ENCODE peak calls at places on chromosome 15, in eight cellular contexts. L is fibroblast of lung, Q is hepatocyte, N is PC-3, D is WERI-Rb-1, M is chondrocyte, C is stomach, T is activated B cell treated with CpG ODN at 0.5 μM for 24 hours. U is an unnamed sample.

GRCh38 chr15:78225783-78226541 is 8.4 kb downstream of the ACSBG1 start:
- DNase-seq in L (no peak), Q (no peak), N (no peak), D (no peak), M (no peak), C (no peak), T (no peak), U (no peak)

GRCh38 chr15:80640546-80641121 is 54.5 kb upstream of the ABHD17C start:
- DNase-seq in L (no peak), Q (no peak), N (no peak), D (no peak), M (no peak), C (no peak), T (no peak), U (no peak)

GRCh38 chr15:65336767-65337435 is 32.4 kb downstream of the RNU5B-1 start:
- DNase-seq in L (no peak), Q (no peak), N (no peak), D (peak), M (peak), C (no peak), T (no peak), U (no peak)

GRCh38 chr15:89383635-89384604 is 49.3 kb upstream of the POLG start:
- DNase-seq in L (peak), Q (peak), N (peak), D (peak), M (no peak), C (no peak), T (no peak), U (no peak)

GRCh38 chr15:90787881-90788280 is 70.7 kb downstream of the BLM start:
- DNase-seq in L (no peak), Q (no peak), N (no peak), D (no peak), M (no peak), C (no peak), T (no peak), U (no peak)

GRCh38 chr15:22811640-22812039 is 25.2 kb downstream of the NIPA1 start:
- DNase-seq in L (no peak), Q (peak), N (peak), D (peak), M (no peak), C (peak), T (no peak), U (no peak)

GRCh38 chr15:70023769-70024491 is 73.8 kb downstream of the TLE3 start:
- DNase-seq in L (peak), Q (no peak), N (peak), D (no peak), M (no peak), C (peak), T (no peak), U (peak)

GRCh38 chr15:91223902-91224301 is 123.8 kb downstream of the SV2B start:
- DNase-seq in L (no peak), Q (no peak), N (peak), D (no peak), M (no peak), C (no peak), T (no peak), U (no peak)

GRCh38 chr15:91559066-91559465 is 294.4 kb upstream of the SLCO3A1 start:
- DNase-seq in L (no peak), Q (no peak), N (no peak), D (no peak), M (no peak), C (no peak), T (no peak), U (no peak)

GRCh38 chr15:64743691-64744090 is 31.7 kb downstream of the RBPMS2 start:
- DNase-seq in L (no peak), Q (no peak), N (no peak), D (no peak), M (no peak), C (no peak), T (no peak), U (no peak)

GRCh38 chr15:34233614-34234013 is 8.8 kb downstream of the EMC4 start:
- DNase-seq in L (no peak), Q (no peak), N (no peak), D (no peak), M (no peak), C (no peak), T (no peak), U (no peak)

GRCh38 chr15:77974098-77974414 is 103.5 kb downstream of the TBC1D2B start:
- DNase-seq in L (peak), Q (no peak), N (no peak), D (no peak), M (no peak), C (peak), T (no peak), U (no peak)

GRCh38 chr15:73539726-73540125 is 93.5 kb downstream of the NPTN start:
- DNase-seq in L (no peak), Q (no peak), N (no peak), D (no peak), M (no peak), C (no peak), T (no peak), U (no peak)
- TF ChIP-seq CTCF in L (no peak), Q (no peak), N (no peak), D (no peak), M (peak), C (no peak), T (no peak), U (no peak)

DNA sequence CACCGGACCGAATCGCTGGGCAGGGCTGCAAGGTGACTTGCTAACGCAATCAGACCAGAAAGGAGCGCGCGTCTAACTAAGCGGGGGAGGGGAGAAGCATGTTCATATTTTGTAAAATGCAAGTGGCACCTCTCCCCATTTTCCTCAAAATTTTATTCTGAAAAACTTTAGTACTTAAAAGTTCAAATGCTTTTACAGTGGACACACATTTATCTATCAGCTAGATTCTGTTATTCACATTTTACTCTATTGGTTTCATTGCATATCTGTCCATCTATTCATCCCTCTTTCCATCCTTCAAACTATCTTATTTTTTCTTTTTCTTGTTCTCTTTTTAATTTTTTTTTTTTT is 46.1 kb upstream of the KLHL25 start:
- DNase-seq in L (no peak), Q (no peak), N (no peak), D (no peak), M (no peak), C (no peak), T (no peak), U (no peak)
- TF ChIP-seq CTCF in L (no peak), Q (no peak), N (no peak), D (no peak), M (peak), C (no peak), T (no peak), U (peak)

DNA sequence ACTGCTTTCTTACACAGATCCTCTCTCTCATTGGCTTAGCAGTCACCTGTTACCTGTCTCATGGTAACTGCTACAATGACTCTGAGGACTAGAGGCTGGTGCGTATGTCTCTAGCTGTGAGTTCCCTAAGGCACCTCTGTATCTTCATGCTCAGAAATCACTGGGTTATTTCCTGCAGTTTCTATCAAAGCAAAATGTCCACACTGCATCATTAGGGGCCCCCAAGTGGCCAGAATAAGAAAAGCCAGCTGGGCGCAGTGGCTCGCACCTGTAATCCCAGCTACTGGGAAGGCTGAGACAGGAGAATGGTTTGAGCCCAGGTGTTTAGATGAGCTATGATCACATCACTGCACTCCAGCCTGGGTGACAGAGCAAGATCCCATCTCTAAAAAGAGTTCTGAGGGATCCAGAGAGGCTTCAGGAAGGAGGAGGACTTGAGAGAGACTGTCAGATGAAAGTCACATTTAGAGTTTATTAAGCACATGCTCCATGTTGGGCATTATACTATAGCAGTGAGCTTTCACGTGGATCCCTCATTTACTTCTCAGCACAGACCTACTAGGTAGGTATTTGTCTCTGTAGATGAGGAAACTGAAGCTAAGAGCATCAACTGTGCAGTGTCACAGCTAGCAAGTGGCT is 2.3 kb upstream of the VPS18 start:
- DNase-seq in L (peak), Q (peak), N (peak), D (peak), M (no peak), C (peak), T (no peak), U (peak)
- TF ChIP-seq CTCF in L (peak), Q (peak), N (peak), D (peak), M (peak), C (peak), T (no peak), U (peak)

GRCh38 chr15:48109212-48109611 is 11.6 kb upstream of the SLC24A5 start:
- DNase-seq in L (no peak), Q (no peak), N (no peak), D (no peak), M (no peak), C (no peak), T (no peak), U (no peak)

GRCh38 chr15:48109856-48110531 is 10.8 kb upstream of the SLC24A5 start:
- DNase-seq in L (no peak), Q (no peak), N (no peak), D (no peak), M (no peak), C (no peak), T (no peak), U (no peak)

DNA sequence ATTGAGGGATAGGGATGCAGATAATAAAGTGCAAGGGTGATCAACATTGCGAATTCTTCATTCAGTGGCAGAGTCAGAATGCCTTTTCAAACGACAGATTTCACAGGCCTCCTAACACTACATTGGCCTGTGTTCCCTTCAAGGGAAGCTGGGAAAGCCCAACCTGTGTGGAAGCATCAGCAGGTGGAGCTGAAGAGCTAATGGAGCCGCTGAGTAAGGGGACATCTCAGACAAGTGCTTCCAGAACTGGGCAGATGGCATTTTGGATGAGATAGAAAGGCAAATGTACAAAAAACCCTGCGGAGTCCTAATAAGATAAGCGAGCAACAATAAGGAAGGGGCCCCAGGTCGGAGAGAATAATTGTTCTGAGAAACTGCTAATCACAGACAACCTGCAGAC is 8.5 kb upstream of the SLC24A5 start:
- DNase-seq in L (peak), Q (peak), N (peak), D (peak), M (no peak), C (no peak), T (no peak), U (peak)
- TF ChIP-seq CTCF in L (peak), Q (peak), N (peak), D (peak), M (peak), C (no peak), T (no peak), U (peak)

DNA sequence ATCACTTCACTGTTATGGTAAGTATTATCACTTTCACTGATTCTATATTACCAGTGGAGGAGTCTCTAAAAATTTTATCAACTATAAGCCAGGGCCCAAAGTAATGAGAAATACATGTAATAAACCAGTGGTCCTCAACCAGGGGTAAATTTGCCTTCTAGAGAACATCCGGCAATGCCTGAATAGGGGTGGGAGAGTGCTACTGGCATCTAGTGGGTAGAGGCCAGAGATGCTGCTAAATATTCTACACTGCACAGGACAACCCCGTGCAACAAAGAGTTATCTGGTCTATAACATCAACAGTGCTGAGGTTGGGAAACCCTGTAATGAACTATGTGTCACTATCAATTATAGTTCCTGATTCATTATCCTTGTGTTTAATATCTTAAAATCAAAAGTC is 2.2 kb downstream of the LYSMD2 start:
- DNase-seq in L (no peak), Q (no peak), N (no peak), D (no peak), M (no peak), C (no peak), T (no peak), U (no peak)
- TF ChIP-seq CTCF in L (no peak), Q (no peak), N (no peak), D (peak), M (peak), C (no peak), T (no peak), U (peak)

GRCh38 chr15:23866832-23867231 is 179.7 kb upstream of the NDN start:
- DNase-seq in L (peak), Q (peak), N (peak), D (peak), M (no peak), C (no peak), T (no peak), U (no peak)
- TF ChIP-seq CTCF in L (peak), Q (peak), N (peak), D (peak), M (peak), C (no peak), T (no peak), U (peak)

DNA sequence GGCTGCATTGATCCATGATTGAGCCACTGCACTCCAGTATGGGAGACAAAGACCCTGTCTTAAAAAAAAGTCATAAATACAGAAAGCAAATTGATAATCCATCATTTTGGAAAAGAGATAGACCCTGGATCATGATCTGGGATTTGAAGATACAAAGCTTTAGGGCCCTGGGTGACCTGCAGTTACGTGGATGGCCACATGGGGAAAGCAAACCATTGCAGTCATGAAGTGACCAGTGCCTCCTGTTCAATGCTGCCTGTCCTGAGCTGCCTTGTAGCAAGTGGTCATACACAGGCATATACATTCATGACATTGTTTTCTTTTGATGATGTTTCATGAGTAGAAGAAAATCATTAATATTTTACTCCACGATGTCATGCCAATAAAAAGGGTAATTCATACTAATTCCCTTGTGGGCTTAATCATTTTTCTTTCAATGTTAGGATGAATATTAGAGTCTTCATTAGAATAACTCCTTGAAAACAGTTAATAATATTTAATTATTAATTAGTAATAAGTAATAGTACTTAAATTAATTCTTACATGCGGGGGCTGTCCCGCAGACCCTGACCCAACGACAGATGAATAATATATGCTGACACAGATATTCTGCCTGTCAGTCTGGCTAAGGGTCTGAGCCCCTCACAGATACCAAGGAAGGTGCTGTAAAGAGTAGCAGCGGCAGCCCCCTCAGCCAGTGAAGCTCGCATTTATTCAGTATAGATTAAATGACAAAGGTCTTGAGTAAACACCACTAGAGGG is 109.0 kb upstream of the UNC13C start:
- DNase-seq in L (no peak), Q (no peak), N (no peak), D (peak), M (no peak), C (no peak), T (no peak), U (peak)
- TF ChIP-seq CTCF in L (peak), Q (no peak), N (peak), D (peak), M (peak), C (no peak), T (no peak), U (peak)

GRCh38 chr15:61857169-61857829 is 202.9 kb downstream of the VPS13C start:
- DNase-seq in L (no peak), Q (no peak), N (no peak), D (no peak), M (no peak), C (no peak), T (no peak), U (no peak)

GRCh38 chr15:61861962-61862361 is 198.3 kb downstream of the VPS13C start:
- DNase-seq in L (no peak), Q (no peak), N (no peak), D (no peak), M (no peak), C (no peak), T (no peak), U (no peak)

GRCh38 chr15:61853195-61853594 is 207.1 kb downstream of the VPS13C start:
- DNase-seq in L (no peak), Q (no peak), N (no peak), D (no peak), M (no peak), C (no peak), T (no peak), U (no peak)

GRCh38 chr15:61856295-61856694 is 204.0 kb downstream of the VPS13C start:
- DNase-seq in L (no peak), Q (no peak), N (no peak), D (no peak), M (no peak), C (no peak), T (no peak), U (no peak)
- TF ChIP-seq CTCF in L (no peak), Q (no peak), N (no peak), D (no peak), M (peak), C (no peak), T (no peak), U (peak)